ENCODE peak calls at places on chromosomes 5 and 9, in five cellular contexts. Q is GM04504, F is upper lobe of left lung, P is neural crest cell, Z is kidney. N is an unnamed sample.
A peak's percentile ranks its signal among the peaks of the same experiment; 100 is the strongest.

GRCh38 chr5:27590503-27590902 is 552.1 kb upstream of the CDH9 start:
- DNase-seq in Q (no peak), F (no peak), P (no peak), Z (peak; percentile 62), N (no peak)

GRCh38 chr9:2180171-2180570 is 165.0 kb downstream of the SMARCA2 start:
- DNase-seq in Q (no peak), F (no peak), P (no peak), Z (no peak), N (no peak)

GRCh38 chr9:116287721-116288120 is 134.1 kb downstream of the PAPPA start:
- DNase-seq in Q (no peak), F (no peak), P (no peak), Z (no peak), N (no peak)

GRCh38 chr5:108461628-108462367 is 79.9 kb upstream of the FBXL17 start:
- DNase-seq in Q (peak; percentile 25), F (no peak), P (no peak), Z (no peak), N (no peak)

GRCh38 chr5:61493973-61494372 is 161.9 kb downstream of the ZSWIM6 start:
- DNase-seq in Q (no peak), F (no peak), P (no peak), Z (no peak), N (no peak)

GRCh38 chr5:7869474-7870136 is 657 bp downstream of the MTRR start:
- DNase-seq in Q (no peak), F (no peak), P (no peak), Z (no peak), N (no peak)

GRCh38 chr5:151738125-151738848 is 20.1 kb downstream of the ATOX1 start:
- DNase-seq in Q (no peak), F (no peak), P (no peak), Z (no peak), N (no peak)

GRCh38 chr9:120904999-120905793 is 21.4 kb downstream of the TRAF1 start:
- DNase-seq in Q (no peak), F (no peak), P (no peak), Z (no peak), N (no peak)

GRCh38 chr9:136720887-136721338 is 8.5 kb downstream of the DIPK1B start:
- DNase-seq in Q (no peak), F (no peak), P (no peak), Z (no peak), N (no peak)

GRCh38 chr5:83711982-83712601 is 8.6 kb downstream of the HAPLN1 start:
- DNase-seq in Q (no peak), F (no peak), P (peak; percentile 61), Z (no peak), N (no peak)

GRCh38 chr5:633521-633955 is 21.4 kb downstream of the CEP72 start:
- DNase-seq in Q (no peak), F (no peak), P (peak; percentile 16), Z (peak; percentile 54), N (no peak)

GRCh38 chr5:43008369-43009158 is 31.6 kb downstream of the ANXA2R start:
- DNase-seq in Q (no peak), F (peak; percentile 92), P (peak; percentile 88), Z (peak; percentile 93), N (peak; percentile 91)

GRCh38 chr9:111040494-111040893 is 2.2 kb upstream of the LPAR1 start:
- DNase-seq in Q (no peak), F (no peak), P (no peak), Z (no peak), N (no peak)

GRCh38 chr5:139836469-139837208 is 41.0 kb downstream of the PSD2 start:
- DNase-seq in Q (no peak), F (no peak), P (no peak), Z (peak; percentile 48), N (no peak)

GRCh38 chr5:145295236-145295635 is 539.9 kb downstream of the PRELID2 start:
- DNase-seq in Q (no peak), F (no peak), P (no peak), Z (no peak), N (no peak)

GRCh38 chr5:113119271-113119924 is 142.8 kb downstream of the DCP2 start:
- DNase-seq in Q (no peak), F (no peak), P (no peak), Z (peak; percentile 84), N (no peak)

GRCh38 chr9:108053555-108054061 is 564.0 kb upstream of the KLF4 start:
- DNase-seq in Q (peak; percentile 64), F (peak; percentile 52), P (no peak), Z (peak; percentile 77), N (no peak)

GRCh38 chr9:73037613-73038012 is 84.8 kb upstream of the ALDH1A1 start:
- DNase-seq in Q (no peak), F (no peak), P (no peak), Z (no peak), N (no peak)

GRCh38 chr9:4243113-4243512 is 56.8 kb downstream of the GLIS3 start:
- DNase-seq in Q (no peak), F (no peak), P (no peak), Z (no peak), N (no peak)

GRCh38 chr9:113622600-113623400 is 159.3 kb downstream of the RGS3 start:
- DNase-seq in Q (peak; percentile 48), F (no peak), P (no peak), Z (peak; percentile 89), N (no peak)

GRCh38 chr5:154370119-154370518 is 75.7 kb upstream of the SAP30L start:
- DNase-seq in Q (no peak), F (no peak), P (no peak), Z (no peak), N (no peak)

N was measured in CD4-positive, alpha-beta T cell.